ENCODE peak calls at places on chromosomes 12 and 14, in six cellular contexts. G is MM.1S, X is Peyer's patch, J is PC-3, N is colonic mucosa, T is suprapubic skin. A is an unnamed sample.

GRCh38 chr12:51265024-51265423 is 5.2 kb downstream of the SMAGP start:
- DNase-seq in N (no peak), X (no peak), J (no peak), T (no peak), G (peak; percentile 72), A (no peak)

GRCh38 chr14:58862421-58862820 is 224.7 kb downstream of the DACT1 start:
- DNase-seq in J (no peak), N (no peak), T (no peak), X (no peak), G (no peak), A (no peak)

GRCh38 chr14:63773504-63773903 is 45.6 kb upstream of the SGPP1 start:
- DNase-seq in J (no peak), X (no peak), N (no peak), T (no peak), G (no peak), A (no peak)

GRCh38 chr12:4270670-4271432 is 2.7 kb upstream of the CCND2 start:
- DNase-seq in X (peak; percentile 83), G (peak; percentile 64), J (no peak), T (peak; percentile 81), N (peak; percentile 78), A (peak; percentile 87)

GRCh38 chr12:6090786-6091185 is 33.7 kb downstream of the VWF start:
- DNase-seq in J (no peak), N (no peak), X (peak; percentile 81), T (peak; percentile 59), G (no peak), A (no peak)

GRCh38 chr14:52944267-52944666 is 6.6 kb downstream of the FERMT2 start:
- DNase-seq in X (no peak), G (no peak), T (no peak), N (no peak), J (no peak), A (no peak)

GRCh38 chr12:3527181-3527580 is 36.2 kb downstream of the PRMT8 start:
- DNase-seq in J (peak; percentile 87), G (no peak), X (no peak), T (no peak), N (no peak), A (no peak)

GRCh38 chr14:90739318-90740077 is 76.7 kb downstream of the TTC7B start:
- DNase-seq in X (no peak), G (no peak), T (no peak), N (no peak), J (no peak), A (no peak)

GRCh38 chr12:118035194-118036041 is 18.9 kb downstream of the RFC5 start:
- DNase-seq in J (peak; percentile 50), N (peak; percentile 30), G (peak; percentile 13), T (no peak), X (no peak), A (no peak)

GRCh38 chr12:49545815-49546214 is 7.0 kb downstream of the KCNH3 start:
- DNase-seq in G (no peak), J (no peak), X (no peak), N (no peak), T (no peak), A (peak; percentile 30)

GRCh38 chr14:90406384-90406798 is 9.6 kb downstream of the CALM1 start:
- DNase-seq in J (no peak), X (no peak), N (no peak), G (no peak), T (no peak), A (no peak)

GRCh38 chr14:97299661-97300060 is 502.5 kb downstream of the VRK1 start:
- DNase-seq in N (no peak), X (no peak), G (no peak), T (no peak), J (no peak), A (peak; percentile 39)

GRCh38 chr12:3102721-3103410 is 25.7 kb downstream of the TSPAN9 start:
- DNase-seq in X (no peak), N (no peak), G (no peak), T (no peak), J (no peak), A (no peak)

GRCh38 chr12:123614531-123614930 is 12.6 kb downstream of the DDX55 start:
- DNase-seq in J (peak; percentile 67), N (no peak), T (peak; percentile 29), G (no peak), X (no peak), A (no peak)

GRCh38 chr14:101761881-101762529 is 496 bp downstream of the PPP2R5C start:
- DNase-seq in J (peak; percentile 21), T (peak; percentile 85), G (peak; percentile 8), N (peak; percentile 66), X (peak; percentile 78), A (peak; percentile 84)

GRCh38 chr12:113932411-113933196 is 33.5 kb downstream of the RBM19 start:
- DNase-seq in T (no peak), N (no peak), G (no peak), J (no peak), X (no peak), A (peak; percentile 72)

GRCh38 chr14:20757963-20758362 is 10.2 kb upstream of the EDDM3B start:
- DNase-seq in X (peak; percentile 76), N (peak; percentile 65), T (no peak), G (no peak), J (no peak), A (peak; percentile 45)

GRCh38 chr14:71597955-71598659 is 334.1 kb upstream of the RGS6 start:
- DNase-seq in J (no peak), G (no peak), T (no peak), X (no peak), N (no peak), A (no peak)

GRCh38 chr12:9948606-9949286 is 16.6 kb upstream of the CLEC2A start:
- DNase-seq in G (peak; percentile 85), J (no peak), N (no peak), T (no peak), X (no peak), A (no peak)
- H3K4me3 ChIP-seq in G (peak overlapping the region; percentile 2), J (no peak overlapping the region), N (no peak overlapping the region), T (no peak overlapping the region), X (no peak overlapping the region), A (no peak overlapping the region)

GRCh38 chr14:100160534-100160916 is 1.1 kb upstream of the DEGS2 start:
- DNase-seq in N (no peak), T (no peak), G (no peak), X (no peak), J (no peak), A (no peak)
- H3K27me3 ChIP-seq in N (peaks cover 14% of the 10 kb centered on the region), T (peaks cover 34% of the 10 kb centered on the region), G (no peaks in the 10 kb centered on the region), X (no peaks in the 10 kb centered on the region), J (peaks cover 9% of the 10 kb centered on the region), A (peaks cover 48% of the 10 kb centered on the region)

GRCh38 chr14:30641207-30641606 is 19.1 kb downstream of the SCFD1 start:
- DNase-seq in J (no peak), N (no peak), T (no peak), G (no peak), X (no peak), A (no peak)

GRCh38 chr14:30648471-30648870 is 26.4 kb downstream of the SCFD1 start:
- DNase-seq in G (peak; percentile 85), X (no peak), N (no peak), J (no peak), T (no peak), A (no peak)

GRCh38 chr14:30645600-30645999 is 23.5 kb downstream of the SCFD1 start:
- DNase-seq in N (no peak), G (no peak), J (no peak), T (no peak), X (no peak), A (no peak)
- H3K36me3 ChIP-seq in N (no peaks in the 10 kb centered on the region), G (no peaks in the 10 kb centered on the region), J (peaks cover 24% of the 10 kb centered on the region), T (peaks cover 74% of the 10 kb centered on the region), X (no peaks in the 10 kb centered on the region), A (peaks cover 3% of the 10 kb centered on the region)

GRCh38 chr12:31589896-31590729 is 823 bp downstream of the DENND5B start:
- DNase-seq in J (peak; percentile 49), G (peak; percentile 57), T (peak; percentile 83), N (peak; percentile 77), X (peak; percentile 87), A (peak; percentile 85)

GRCh38 chr12:31589582-31589895 is 1.4 kb downstream of the DENND5B start:
- DNase-seq in N (no peak), J (no peak), X (no peak), T (no peak), G (peak; percentile 66), A (no peak)

GRCh38 chr12:31590730-31591307 is at the start of gene DENND5B:
- DNase-seq in N (peak; percentile 67), G (peak; percentile 82), T (peak; percentile 69), J (peak; percentile 42), X (peak; percentile 89), A (peak; percentile 92)

GRCh38 chr12:31586703-31587102 is 4.2 kb downstream of the DENND5B start:
- DNase-seq in J (no peak), T (no peak), X (no peak), N (no peak), G (peak; percentile 70), A (no peak)

GRCh38 chr12:31588976-31589375 is 2.0 kb downstream of the DENND5B start:
- DNase-seq in J (peak; percentile 8), N (no peak), G (no peak), T (no peak), X (no peak), A (no peak)
- H3K4me3 ChIP-seq in J (peak overlapping the region; percentile 87), N (no peak overlapping the region), G (peak overlapping the region; percentile 77), T (peak overlapping the region; percentile 86), X (peak overlapping the region; percentile 68), A (no peak overlapping the region)

GRCh38 chr12:19529933-19530630 is 90.8 kb downstream of the AEBP2 start:
- DNase-seq in N (no peak), X (no peak), J (peak; percentile 19), G (no peak), T (no peak), A (no peak)
- H3K27me3 ChIP-seq in N (no peaks in the 10 kb centered on the region), X (no peaks in the 10 kb centered on the region), J (no peaks in the 10 kb centered on the region), G (no peaks in the 10 kb centered on the region), T (no peaks in the 10 kb centered on the region), A (no peaks in the 10 kb centered on the region)

GRCh38 chr12:56462565-56462964 is 5.8 kb upstream of the SPRYD4 start:
- DNase-seq in N (no peak), G (no peak), X (no peak), J (no peak), T (no peak), A (peak; percentile 68)
- H3K36me3 ChIP-seq in N (no peaks in the 10 kb centered on the region), G (no peaks in the 10 kb centered on the region), X (no peaks in the 10 kb centered on the region), J (no peaks in the 10 kb centered on the region), T (no peaks in the 10 kb centered on the region), A (no peaks in the 10 kb centered on the region)

GRCh38 chr14:26021759-26022158 is 576.1 kb downstream of the NOVA1 start:
- DNase-seq in T (no peak), X (no peak), G (no peak), N (no peak), J (no peak), A (no peak)

GRCh38 chr14:26017270-26017669 is 580.6 kb downstream of the NOVA1 start:
- DNase-seq in G (no peak), T (no peak), X (no peak), N (no peak), J (no peak), A (no peak)
- H3K4me3 ChIP-seq in G (no peak overlapping the region), T (no peak overlapping the region), X (no peak overlapping the region), N (no peak overlapping the region), J (no peak overlapping the region), A (no peak overlapping the region)

A was measured in H7.